ENCODE peak calls at places on chromosomes 2 and 18, in four cellular contexts. N is lung; G is CD8-positive, alpha-beta T cell; W is iPS DF 6.9. T is an unnamed sample.

GRCh38 chr2:112782234-112782799 is 2.0 kb downstream of the IL1A start:
- DNase-seq in N (no peak), G (no peak), W (no peak), T (no peak)

GRCh38 chr2:21438949-21439348 is 315.2 kb downstream of the TDRD15 start:
- DNase-seq in N (no peak), G (no peak), W (no peak), T (peak; percentile 64)

GRCh38 chr18:43422483-43422882 is 145.2 kb upstream of the SYT4 start:
- DNase-seq in N (no peak), G (no peak), W (peak; percentile 20), T (peak; percentile 31)

GRCh38 chr18:37533647-37534565 is 31.7 kb downstream of the CELF4 start:
- DNase-seq in N (no peak), G (no peak), W (no peak), T (no peak)

GRCh38 chr2:65320042-65320711 is 92.5 kb downstream of the ACTR2 start:
- DNase-seq in N (no peak), G (no peak), W (no peak), T (peak; percentile 91)

GRCh38 chr2:6866239-6866745 is 585 bp upstream of the CMPK2 start:
- DNase-seq in N (peak; percentile 33), G (peak; percentile 26), W (no peak), T (no peak)

GRCh38 chr2:133421516-133422324 is 146.5 kb downstream of the NCKAP5 start:
- DNase-seq in N (no peak), G (no peak), W (no peak), T (no peak)

GRCh38 chr2:20191714-20192569 is 33.0 kb downstream of the SDC1 start:
- DNase-seq in N (no peak), G (no peak), W (no peak), T (no peak)

GRCh38 chr2:890791-891190 is 59.9 kb upstream of the SNTG2 start:
- DNase-seq in N (peak; percentile 19), G (no peak), W (no peak), T (no peak)

GRCh38 chr2:217915706-217916105 is 87.1 kb downstream of the TNS1 start:
- DNase-seq in N (no peak), G (no peak), W (no peak), T (no peak)

GRCh38 chr18:48408727-48409590 is at the start of gene ZBTB7C:
- DNase-seq in N (no peak), G (no peak), W (no peak), T (no peak)

GRCh38 chr2:152864601-152865000 is 146.2 kb downstream of the ARL6IP6 start:
- DNase-seq in N (no peak), G (no peak), W (no peak), T (no peak)

GRCh38 chr2:240591226-240591625 is 4.7 kb downstream of the CAPN10 start:
- DNase-seq in N (no peak), G (no peak), W (no peak), T (no peak)

GRCh38 chr2:158979775-158980174 is 11.3 kb downstream of the TANC1 start:
- DNase-seq in N (no peak), G (no peak), W (no peak), T (no peak)

GRCh38 chr2:201827621-201828020 is 21.3 kb downstream of the CDK15 start:
- DNase-seq in N (no peak), G (no peak), W (no peak), T (no peak)

GRCh38 chr18:29234751-29235150 is 1057.8 kb upstream of the CDH2 start:
- DNase-seq in N (no peak), G (no peak), W (no peak), T (no peak)

GRCh38 chr18:50507120-50507590 is 52.7 kb upstream of the MAPK4 start:
- DNase-seq in N (no peak), G (no peak), W (peak; percentile 60), T (peak; percentile 14)

GRCh38 chr18:78978336-78979057 is 1.1 kb upstream of the SALL3 start:
- DNase-seq in N (no peak), G (no peak), W (no peak), T (no peak)
- H3K4me3 ChIP-seq in N (no peak overlapping the region), G (no peak overlapping the region), W (peak overlapping the region; percentile 96), T (no peak overlapping the region)

DNA sequence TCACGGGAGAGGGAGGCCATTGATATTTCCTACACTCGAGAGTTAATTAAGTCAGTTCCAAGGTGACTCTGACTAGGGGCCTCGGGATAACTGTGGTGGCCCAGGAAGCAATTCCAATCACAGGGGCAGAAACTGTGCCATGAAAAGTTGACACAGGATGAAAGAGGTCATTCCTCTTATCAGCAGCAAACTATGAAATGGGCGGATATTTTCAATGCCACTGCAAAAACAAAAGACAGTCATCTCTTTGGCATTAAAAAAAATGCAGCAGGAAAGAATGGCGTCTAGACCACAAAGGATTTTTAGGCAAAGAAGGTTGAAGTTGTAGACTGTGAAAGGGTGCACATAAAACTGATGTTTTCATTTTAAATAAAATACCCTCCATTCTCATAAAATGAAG is 50.0 kb downstream of the TGIF1 start:
- DNase-seq in N (no peak), G (no peak), W (no peak), T (peak; percentile 23)
- H3K4me3 ChIP-seq in N (no peak overlapping the region), G (no peak overlapping the region), W (no peak overlapping the region), T (no peak overlapping the region)

GRCh38 chr2:88170472-88170892 is 336 bp downstream of the THNSL2 start:
- DNase-seq in N (no peak), G (no peak), W (no peak), T (peak; percentile 12)
- H3K4me3 ChIP-seq in N (peak overlapping the region; percentile 62), G (peak overlapping the region; percentile 42), W (peak overlapping the region; percentile 66), T (peak overlapping the region; percentile 67)

GRCh38 chr2:85583667-85584353 is 421 bp upstream of the VAMP5 start:
- DNase-seq in N (no peak), G (no peak), W (no peak), T (no peak)
- H3K4me3 ChIP-seq in N (no peak overlapping the region), G (peak overlapping the region; percentile 67), W (peak overlapping the region; percentile 28), T (peak overlapping the region; percentile 58)

GRCh38 chr18:57435851-57436192 is 648 bp downstream of the ONECUT2 start:
- DNase-seq in N (no peak), G (no peak), W (no peak), T (no peak)
- H3K4me3 ChIP-seq in N (no peak overlapping the region), G (no peak overlapping the region), W (peak overlapping the region; percentile 0), T (no peak overlapping the region)